ENCODE peak calls at places on chromosomes 13 and 19, in five cellular contexts. D is H9, I is neuronal stem cell, R is IMR-90, H is H1. J is an unnamed sample.

GRCh38 chr19:12952488-12953455 is 4.3 kb downstream of the GADD45GIP1 start:
- DNase-seq in H (no peak), D (no peak), R (peak), I (no peak), J (no peak)

GRCh38 chr19:3479177-3479818 is 1.0 kb downstream of the SMIM24 start:
- DNase-seq in D (peak), I (no peak), R (no peak), H (peak), J (no peak)

GRCh38 chr19:56692496-56692895 is 20.9 kb upstream of the ZNF835 start:
- DNase-seq in I (no peak), R (no peak), D (no peak), H (no peak), J (no peak)

GRCh38 chr13:73676550-73677040 is 457.6 kb downstream of the KLF12 start:
- DNase-seq in H (no peak), I (no peak), D (no peak), R (no peak), J (no peak)

GRCh38 chr19:42255766-42256750 is 1.1 kb upstream of the ERF start:
- DNase-seq in H (no peak), I (peak), R (peak), D (peak), J (peak)

GRCh38 chr19:14091086-14091884 is 734 bp upstream of the SAMD1 start:
- DNase-seq in R (peak), I (peak), D (no peak), H (peak), J (peak)

GRCh38 chr19:19900124-19900523 is 622 bp upstream of the ZNF93 start:
- DNase-seq in H (no peak), R (peak), D (no peak), I (no peak), J (peak)

GRCh38 chr13:34657716-34658115 is 284.4 kb upstream of the NBEA start:
- DNase-seq in D (no peak), R (peak), I (no peak), H (no peak), J (peak)

GRCh38 chr13:87889241-87889640 is 218.1 kb downstream of the SLITRK5 start:
- DNase-seq in H (no peak), D (no peak), I (no peak), R (no peak), J (no peak)

GRCh38 chr19:50925734-50926133 is 14.5 kb upstream of the KLK4 start:
- DNase-seq in R (no peak), D (no peak), I (no peak), H (no peak), J (no peak)

GRCh38 chr19:8596168-8596567 is 14.3 kb downstream of the ADAMTS10 start:
- DNase-seq in H (no peak), I (no peak), D (no peak), R (no peak), J (no peak)

GRCh38 chr13:29498426-29499040 is 97.0 kb downstream of the SLC7A1 start:
- DNase-seq in D (no peak), H (no peak), I (no peak), R (no peak), J (no peak)

GRCh38 chr19:12840091-12841079 is 2.1 kb downstream of the MAST1 start:
- DNase-seq in I (peak), D (peak), H (peak), R (peak), J (peak)

GRCh38 chr13:46296920-46297319 is 85.2 kb downstream of the LRRC63 start:
- DNase-seq in R (peak), I (no peak), H (no peak), D (no peak), J (peak)

GRCh38 chr19:29705706-29706105 is 9.4 kb downstream of the C19orf12 start:
- DNase-seq in R (no peak), I (no peak), D (no peak), H (no peak), J (no peak)

GRCh38 chr19:6536138-6536671 is 5.4 kb downstream of the TNFSF9 start:
- DNase-seq in H (peak), R (no peak), I (no peak), D (peak), J (peak)

GRCh38 chr19:40139533-40140287 is 49.0 kb upstream of the ZNF780A start:
- DNase-seq in H (peak), R (peak), D (no peak), I (peak), J (peak)

GRCh38 chr13:94967183-94968039 is 255.1 kb upstream of the SOX21 start:
- DNase-seq in R (no peak), D (peak), I (peak), H (peak), J (peak)

GRCh38 chr19:16524991-16525734 is 17.1 kb downstream of the CHERP start:
- DNase-seq in R (no peak), I (no peak), D (no peak), H (no peak), J (no peak)

GRCh38 chr13:26132756-26133155 is 80.9 kb upstream of the SHISA2 start:
- DNase-seq in I (peak), R (peak), H (no peak), D (no peak), J (peak)

GRCh38 chr19:10102787-10103236 is 334 bp upstream of the ANGPTL6 start:
- DNase-seq in D (no peak), R (no peak), I (no peak), H (no peak), J (no peak)

GRCh38 chr19:4969772-4970531 is 1.0 kb downstream of the KDM4B start:
- DNase-seq in D (no peak), R (no peak), H (peak), I (peak), J (peak)

GRCh38 chr19:17184381-17184841 is 30.7 kb upstream of the USE1 start:
- DNase-seq in H (no peak), I (no peak), R (peak), D (no peak), J (peak)

DNA sequence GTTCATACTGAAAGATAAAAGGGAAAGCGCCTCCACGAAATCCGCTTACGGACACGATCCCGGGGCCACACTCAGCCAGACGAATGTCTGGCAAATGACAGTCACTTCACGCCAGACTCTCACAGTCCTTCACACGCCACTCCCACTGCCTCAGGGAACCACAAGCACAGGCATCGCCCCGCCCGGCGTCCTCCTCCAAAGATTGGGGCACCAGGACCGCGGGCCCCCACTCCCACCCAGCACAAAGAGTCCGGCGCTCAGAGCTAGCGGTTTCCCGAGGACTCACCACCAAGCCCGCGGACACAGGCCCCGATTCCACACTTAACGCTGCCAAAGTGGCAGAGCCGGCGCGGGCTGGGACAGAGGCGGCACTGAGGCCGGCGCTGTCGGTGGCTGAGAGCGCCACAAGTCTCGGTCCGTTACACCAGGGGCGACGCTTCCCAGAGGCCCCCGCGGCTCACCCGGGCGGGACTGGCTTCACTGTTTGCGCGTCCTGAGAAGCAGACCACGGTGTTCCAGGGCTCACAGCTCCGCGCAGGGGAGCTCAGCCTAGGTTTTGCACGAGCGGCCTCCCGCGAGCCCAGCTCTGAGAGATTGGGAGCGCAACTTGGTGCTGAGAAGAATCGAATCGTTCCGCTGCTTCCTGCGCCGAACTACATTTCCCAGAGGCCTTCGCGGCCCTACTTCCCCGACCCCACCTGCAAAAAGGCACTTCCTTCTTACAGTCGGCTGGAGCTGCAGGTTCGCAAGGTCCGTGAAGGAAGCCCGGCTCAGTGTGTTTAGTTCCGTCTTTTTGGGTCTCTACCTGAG is at the start of gene ZNF569:
- DNase-seq in H (peak), D (peak), I (peak), R (peak), J (peak)
- H3K4ac ChIP-seq in H (no peak), D (no peak), I (no peak), R (peak), J (peak)

DNA sequence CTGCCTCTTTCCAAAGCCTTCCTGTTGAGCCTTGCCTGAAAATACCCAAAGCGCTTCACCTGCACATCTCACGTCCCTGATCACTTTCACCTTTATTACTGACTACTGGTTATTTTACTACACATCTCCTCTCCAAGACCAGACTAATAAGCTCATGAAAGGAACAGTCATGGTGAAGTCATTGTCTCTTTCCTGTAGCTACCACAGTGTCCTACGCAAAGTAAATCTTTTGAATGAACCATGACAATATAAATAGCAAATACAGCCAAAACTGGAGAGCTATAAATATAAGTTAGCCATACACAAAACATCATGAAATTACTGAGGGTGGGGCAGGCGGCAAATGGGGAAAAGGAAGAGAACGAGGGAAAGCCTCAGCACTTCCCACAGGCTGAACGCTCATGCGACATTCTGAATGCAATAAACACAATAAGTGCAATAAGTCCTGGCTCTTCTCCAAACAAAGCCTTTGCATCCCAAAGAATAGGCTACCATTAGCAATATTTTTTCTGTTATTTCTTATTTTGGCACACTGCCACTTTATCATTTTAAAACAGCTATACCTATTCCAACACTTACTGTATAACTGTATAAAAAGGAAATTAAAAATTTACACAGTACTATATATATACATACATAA is 62.5 kb downstream of the TUBGCP3 start:
- DNase-seq in R (peak), I (no peak), H (no peak), D (no peak), J (no peak)
- H3K23ac ChIP-seq in R (no peak), I (no peak), H (no peak), D (no peak), J (no peak)

DNA sequence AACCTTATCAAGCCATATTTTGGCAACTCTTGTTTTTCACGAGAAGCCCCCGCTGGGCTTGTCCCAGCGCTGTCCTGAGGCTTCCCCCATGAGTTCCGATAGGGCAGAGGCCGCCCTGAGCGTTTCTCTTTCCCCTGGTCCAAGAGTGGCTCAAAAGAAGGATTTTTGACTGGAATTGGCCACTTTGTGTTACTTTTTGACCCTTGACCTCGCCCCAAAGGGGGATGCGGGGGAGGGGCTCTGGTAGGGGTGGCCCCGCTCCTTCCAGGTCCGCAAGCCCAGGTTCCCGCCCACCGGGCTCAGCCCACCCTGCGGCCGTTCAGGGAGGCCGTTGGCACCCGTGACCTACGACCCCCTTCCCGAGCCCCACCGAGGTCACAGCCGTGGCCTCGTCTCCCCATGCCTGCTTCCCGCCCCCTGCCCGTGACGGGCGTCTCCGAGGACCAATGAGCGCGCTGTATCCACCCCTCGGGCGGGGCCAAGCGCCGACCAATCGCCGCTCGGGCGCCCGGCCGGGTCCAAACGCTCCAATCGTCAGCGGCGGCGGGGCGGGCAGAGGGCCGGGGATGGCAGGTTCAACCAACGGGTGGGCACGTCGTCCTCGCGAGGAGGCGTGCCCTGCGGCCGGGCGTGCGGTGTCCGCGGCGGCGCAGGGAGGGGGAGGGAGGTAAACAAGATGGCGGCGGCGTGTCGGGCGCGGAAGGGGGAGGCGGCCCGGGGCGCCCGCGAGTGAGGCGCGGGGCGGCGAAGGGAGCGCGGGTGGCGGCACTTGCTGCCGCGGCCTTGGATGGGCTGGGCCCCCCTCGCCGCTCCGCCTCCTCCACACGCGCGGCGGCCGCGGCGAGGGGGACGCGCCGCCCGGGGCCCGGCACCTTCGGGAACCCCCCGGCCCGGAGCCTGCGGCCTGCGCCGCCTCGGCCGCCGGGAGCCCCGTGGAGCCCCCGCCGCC is at the start of gene STK11:
- DNase-seq in D (peak), R (peak), I (peak), H (peak), J (peak)
- H3K4ac ChIP-seq in D (no peak), R (peak), I (no peak), H (no peak), J (peak)

DNA sequence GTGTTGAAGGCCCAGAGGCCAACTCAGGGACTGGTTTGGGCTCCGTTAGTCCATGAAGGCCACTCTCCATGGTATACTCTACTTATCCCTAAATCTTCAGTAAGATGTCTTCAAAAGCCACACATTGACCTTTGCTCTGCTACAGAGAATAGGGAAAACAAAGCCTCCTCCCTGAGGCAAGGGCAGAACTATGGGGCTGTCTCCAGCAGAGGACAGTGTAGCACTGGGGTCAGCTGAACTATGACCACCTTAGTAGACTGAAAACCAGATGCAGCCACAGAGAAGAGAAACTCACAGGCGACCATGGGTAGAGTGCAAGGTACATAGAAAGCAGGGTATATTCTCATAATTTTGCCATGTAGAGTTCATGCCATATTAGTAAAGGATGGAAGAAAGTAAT is 587.4 kb downstream of the LMO7 start:
- DNase-seq in I (no peak), R (no peak), H (no peak), D (peak), J (no peak)
- H3K23ac ChIP-seq in I (no peak), R (no peak), H (no peak), D (no peak), J (no peak)

GRCh38 chr13:76884167-76884566 is 2.0 kb downstream of the KCTD12 start:
- DNase-seq in I (no peak), R (no peak), D (peak), H (no peak), J (peak)
- H3K4ac ChIP-seq in I (no peak), R (no peak), D (no peak), H (no peak), J (no peak)

DNA sequence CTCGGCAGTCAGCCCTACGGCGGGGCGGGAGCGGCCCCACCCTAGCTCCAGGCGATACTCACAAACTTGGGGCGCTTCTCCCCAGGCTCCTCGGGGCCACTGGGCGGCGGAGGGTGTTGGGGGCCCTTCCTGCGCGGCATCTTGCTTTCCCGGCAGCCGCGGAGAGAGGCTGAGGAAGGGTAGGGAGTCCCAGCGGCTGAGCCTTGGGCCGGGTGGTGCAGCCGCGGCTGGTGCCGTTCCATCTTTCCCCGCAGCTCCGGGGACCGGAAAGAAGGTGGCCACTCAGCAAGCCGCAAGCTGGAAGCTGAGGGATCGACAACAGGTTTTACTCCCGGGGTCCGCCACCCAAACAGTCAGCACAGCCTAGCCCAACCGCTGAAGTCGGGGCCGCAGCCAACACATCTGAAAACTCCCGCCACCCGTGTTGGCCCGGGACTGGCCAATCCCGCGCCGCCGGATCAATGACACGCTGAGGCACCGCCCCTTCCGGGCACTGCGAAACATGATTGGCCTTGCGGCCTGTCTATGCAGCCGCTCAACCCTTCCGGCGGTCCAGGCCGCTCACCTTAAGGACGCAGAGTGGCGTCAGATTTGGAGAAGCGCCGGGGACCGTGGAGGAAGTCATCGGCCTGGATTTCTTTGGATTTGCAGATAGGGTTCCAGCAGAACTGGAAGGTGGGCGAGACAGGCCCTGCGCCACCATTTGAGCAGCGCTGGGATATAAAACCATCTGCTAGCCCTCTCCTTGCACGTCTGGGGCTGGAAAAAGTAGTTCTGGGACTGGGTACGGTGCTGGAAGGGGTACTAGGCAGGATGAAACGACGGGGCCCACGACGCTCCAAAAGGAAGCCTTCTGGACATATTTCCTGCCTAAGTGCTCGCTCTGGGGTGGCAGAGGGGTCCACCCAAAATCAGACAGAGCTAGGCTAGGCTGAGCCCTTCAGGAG is at the start of gene DIAPH3:
- DNase-seq in H (peak), D (peak), R (peak), I (peak), J (peak)
- H3K23ac ChIP-seq in H (no peak), D (no peak), R (peak), I (peak), J (peak)

GRCh38 chr13:51879133-51879532 is 17.4 kb downstream of the CCDC70 start:
- DNase-seq in H (peak), D (no peak), I (no peak), R (no peak), J (no peak)
- H3K4ac ChIP-seq in H (no peak), D (no peak), I (no peak), R (no peak), J (no peak)

GRCh38 chr13:23558675-23559536 is 11.3 kb upstream of the TNFRSF19 start:
- DNase-seq in I (no peak), R (peak), D (no peak), H (no peak), J (peak)

GRCh38 chr13:23554000-23554399 is 16.2 kb upstream of the TNFRSF19 start:
- DNase-seq in D (no peak), R (peak), H (no peak), I (no peak), J (no peak)

GRCh38 chr13:23560571-23561089 is 9.6 kb upstream of the TNFRSF19 start:
- DNase-seq in D (no peak), R (no peak), I (no peak), H (no peak), J (no peak)

GRCh38 chr13:23557733-23558132 is 12.5 kb upstream of the TNFRSF19 start:
- DNase-seq in R (no peak), I (no peak), D (no peak), H (no peak), J (no peak)

GRCh38 chr13:23557043-23557442 is 13.2 kb upstream of the TNFRSF19 start:
- DNase-seq in I (no peak), H (no peak), D (no peak), R (no peak), J (no peak)
- H3K23ac ChIP-seq in I (no peak), H (no peak), D (no peak), R (no peak), J (no peak)

J was measured in mesenchymal stem cell.